ENCODE peak calls at places on chromosomes 16 and 17, in four cellular contexts. U is right cardiac atrium, B is tibial artery, M is mammary epithelial cell. Y is an unnamed sample.

GRCh38 chr17:82503094-82503727 is 16.3 kb upstream of the FOXK2 start:
- DNase-seq in U (no peak), B (no peak), M (no peak), Y (no peak)

GRCh38 chr16:88681084-88681680 is 5.1 kb downstream of the SNAI3 start:
- DNase-seq in U (no peak), B (no peak), M (peak; percentile 14), Y (no peak)

GRCh38 chr16:4314532-4315184 is 1.2 kb upstream of the GLIS2 start:
- DNase-seq in U (no peak), B (no peak), M (peak; percentile 22), Y (no peak)

GRCh38 chr16:24537474-24538337 is 1.7 kb upstream of the RBBP6 start:
- DNase-seq in U (no peak), B (no peak), M (no peak), Y (no peak)

GRCh38 chr16:21302898-21303528 is 24.9 kb upstream of the CRYM start:
- DNase-seq in U (no peak), B (peak; percentile 40), M (peak; percentile 99), Y (no peak)

GRCh38 chr16:70679653-70680494 is 6.0 kb downstream of the MTSS2 start:
- DNase-seq in U (peak; percentile 36), B (no peak), M (no peak), Y (peak; percentile 45)

GRCh38 chr17:79623786-79624657 is 13.2 kb upstream of the RBFOX3 start:
- DNase-seq in U (no peak), B (peak; percentile 9), M (no peak), Y (peak; percentile 7)

GRCh38 chr17:39543669-39544068 is 64.1 kb downstream of the NEUROD2 start:
- DNase-seq in U (no peak), B (no peak), M (no peak), Y (no peak)

GRCh38 chr17:77228224-77229215 is 87.8 kb downstream of the SEC14L1 start:
- DNase-seq in U (no peak), B (no peak), M (no peak), Y (no peak)

GRCh38 chr16:22969567-22969966 is 155.6 kb downstream of the HS3ST2 start:
- DNase-seq in U (no peak), B (no peak), M (peak; percentile 63), Y (no peak)

GRCh38 chr17:79465011-79466006 is 145.5 kb downstream of the RBFOX3 start:
- DNase-seq in U (no peak), B (no peak), M (no peak), Y (no peak)

GRCh38 chr16:65662236-65662635 is 540.4 kb upstream of the CDH11 start:
- DNase-seq in U (no peak), B (no peak), M (no peak), Y (no peak)

GRCh38 chr17:35801583-35802224 is 6.3 kb upstream of the MMP28 start:
- DNase-seq in U (peak; percentile 81), B (peak; percentile 73), M (no peak), Y (peak; percentile 82)

GRCh38 chr16:9248162-9248561 is 156.7 kb downstream of the HAPSTR1 start:
- DNase-seq in U (no peak), B (no peak), M (no peak), Y (no peak)

GRCh38 chr17:8951210-8951609 is 14.3 kb downstream of the PIK3R5 start:
- DNase-seq in U (no peak), B (no peak), M (no peak), Y (no peak)

GRCh38 chr17:59757881-59758385 is 50.5 kb downstream of the VMP1 start:
- DNase-seq in U (no peak), B (no peak), M (no peak), Y (no peak)

GRCh38 chr17:3558603-3559269 is 1.1 kb upstream of the TRPV3 start:
- DNase-seq in U (no peak), B (no peak), M (peak; percentile 98), Y (no peak)

GRCh38 chr17:63398680-63399079 is 47.4 kb downstream of the CYB561 start:
- DNase-seq in U (no peak), B (no peak), M (no peak), Y (no peak)

GRCh38 chr17:8606415-8606814 is 24.1 kb downstream of the MYH10 start:
- DNase-seq in U (no peak), B (no peak), M (no peak), Y (no peak)

GRCh38 chr17:80942360-80943345 is 49.0 kb upstream of the CHMP6 start:
- DNase-seq in U (peak; percentile 96), B (peak; percentile 97), M (no peak), Y (peak; percentile 95)

GRCh38 chr17:8997994-8998628 is 23.2 kb upstream of the NTN1 start:
- DNase-seq in U (peak; percentile 55), B (peak; percentile 49), M (peak; percentile 39), Y (peak; percentile 56)

GRCh38 chr17:74466111-74466784 is at the start of gene CD300A:
- DNase-seq in U (peak; percentile 41), B (no peak), M (no peak), Y (peak; percentile 55)

GRCh38 chr16:21283521-21284289 is 5.6 kb upstream of the CRYM start:
- DNase-seq in U (peak; percentile 60), B (peak; percentile 49), M (peak; percentile 43), Y (peak; percentile 49)

GRCh38 chr17:15397605-15398004 is 56.2 kb upstream of the TEKT3 start:
- DNase-seq in U (no peak), B (no peak), M (no peak), Y (no peak)

GRCh38 chr16:19338335-19338734 is 52.8 kb downstream of the CLEC19A start:
- DNase-seq in U (no peak), B (no peak), M (no peak), Y (no peak)

GRCh38 chr17:73431401-73432205 is 119.8 kb upstream of the CDC42EP4 start:
- DNase-seq in U (no peak), B (no peak), M (no peak), Y (no peak)

GRCh38 chr16:85181091-85181738 is 68.9 kb upstream of the CIBAR2 start:
- DNase-seq in U (peak; percentile 18), B (no peak), M (no peak), Y (no peak)

GRCh38 chr16:81238296-81239011 is at the start of gene BCO1:
- DNase-seq in U (no peak), B (no peak), M (peak; percentile 60), Y (no peak)

GRCh38 chr16:11391576-11391975 is 46.3 kb downstream of the RMI2 start:
- DNase-seq in U (no peak), B (no peak), M (no peak), Y (no peak)

DNA sequence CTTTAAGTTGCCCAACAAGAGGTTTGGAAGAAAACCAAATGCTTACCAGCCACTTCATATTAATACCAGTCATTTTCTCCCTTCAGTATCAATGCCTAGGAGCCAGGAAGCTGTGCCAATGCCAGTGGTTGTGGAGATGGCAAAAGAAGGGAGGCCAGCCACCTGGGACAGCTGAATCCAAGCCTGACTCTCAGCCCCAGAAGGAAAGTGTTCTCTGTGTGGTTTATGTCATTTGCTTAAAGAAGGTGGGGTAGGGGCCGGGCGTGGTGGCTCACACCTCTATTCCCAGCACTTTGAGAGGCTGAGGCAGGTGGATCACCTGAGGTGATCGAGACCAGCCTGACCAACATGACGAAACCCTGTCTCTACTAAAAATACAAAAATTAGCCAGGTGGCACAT is 13.4 kb downstream of the C17orf78 start:
- DNase-seq in U (no peak), B (no peak), M (no peak), Y (no peak)
- H3K27ac ChIP-seq in U (no peak overlapping the region), B (no peak overlapping the region), M (no peak overlapping the region), Y (no peak overlapping the region)

GRCh38 chr17:49572226-49572625 is 3.4 kb upstream of the NXPH3 start:
- DNase-seq in U (no peak), B (no peak), M (no peak), Y (no peak)

GRCh38 chr17:49572806-49573420 is 2.8 kb upstream of the NXPH3 start:
- DNase-seq in U (no peak), B (no peak), M (no peak), Y (no peak)

GRCh38 chr17:49571764-49572163 is 3.9 kb upstream of the NXPH3 start:
- DNase-seq in U (no peak), B (no peak), M (no peak), Y (no peak)

GRCh38 chr17:49571283-49571682 is 4.4 kb upstream of the NXPH3 start:
- DNase-seq in U (no peak), B (no peak), M (no peak), Y (no peak)

GRCh38 chr17:49570540-49571242 is 5.0 kb upstream of the NXPH3 start:
- DNase-seq in U (no peak), B (no peak), M (no peak), Y (no peak)
- H3K27ac ChIP-seq in U (no peak overlapping the region), B (peak overlapping the region; percentile 93), M (no peak overlapping the region), Y (peak overlapping the region; percentile 70)

GRCh38 chr17:49621420-49621819 is 45.7 kb downstream of the NXPH3 start:
- DNase-seq in U (no peak), B (no peak), M (no peak), Y (no peak)
- H3K27ac ChIP-seq in U (peak overlapping the region; percentile 47), B (peak overlapping the region; percentile 86), M (no peak overlapping the region), Y (peak overlapping the region; percentile 59)

GRCh38 chr16:57630402-57630787 is 2.0 kb downstream of the ADGRG1 start:
- DNase-seq in U (no peak), B (no peak), M (no peak), Y (no peak)
- H3K27ac ChIP-seq in U (peak overlapping the region; percentile 20), B (no peak overlapping the region), M (no peak overlapping the region), Y (peak overlapping the region; percentile 93)

GRCh38 chr17:66507982-66508760 is 205.8 kb downstream of the PRKCA start:
- DNase-seq in U (no peak), B (no peak), M (no peak), Y (no peak)
- H3K27ac ChIP-seq in U (no peak overlapping the region), B (peak overlapping the region; percentile 33), M (peak overlapping the region; percentile 90), Y (no peak overlapping the region)

DNA sequence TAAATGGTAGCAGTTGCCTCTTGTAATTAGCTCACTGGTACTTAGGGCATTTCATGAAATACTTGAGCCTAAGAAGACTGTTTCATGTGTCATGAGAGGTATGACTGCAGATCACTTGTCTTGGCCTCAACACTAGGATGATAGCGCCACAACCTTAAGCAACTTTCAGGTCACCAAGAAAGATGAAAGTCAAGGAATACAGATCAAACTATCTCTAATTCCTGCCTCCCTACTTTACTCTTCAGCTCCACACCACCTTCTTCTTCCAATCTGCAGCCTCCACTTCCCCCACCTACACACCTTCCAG is 28.1 kb downstream of the GNA13 start:
- DNase-seq in U (no peak), B (no peak), M (no peak), Y (no peak)
- H3K27ac ChIP-seq in U (no peak overlapping the region), B (no peak overlapping the region), M (no peak overlapping the region), Y (no peak overlapping the region)

GRCh38 chr16:30656388-30656787 is 1.8 kb upstream of the FBRS start:
- DNase-seq in U (no peak), B (no peak), M (no peak), Y (no peak)
- H3K27ac ChIP-seq in U (no peak overlapping the region), B (peak overlapping the region; percentile 85), M (no peak overlapping the region), Y (peak overlapping the region; percentile 100)

GRCh38 chr17:17959520-17960361 is 12.5 kb downstream of the TOM1L2 start:
- DNase-seq in U (no peak), B (no peak), M (no peak), Y (no peak)
- H3K27ac ChIP-seq in U (peak overlapping the region; percentile 32), B (peak overlapping the region; percentile 44), M (peak overlapping the region; percentile 97), Y (peak overlapping the region; percentile 78)

GRCh38 chr16:29726845-29727379 is 18.9 kb downstream of the C16orf54 start:
- DNase-seq in U (no peak), B (no peak), M (no peak), Y (no peak)
- H3K27ac ChIP-seq in U (no peak overlapping the region), B (no peak overlapping the region), M (no peak overlapping the region), Y (no peak overlapping the region)